ENCODE peak calls at places on chromosomes 5 and 9, in ten cellular contexts. Z is neural progenitor cell, R is sigmoid colon, Y is PC-3, B is pancreas, N is astrocyte, G is stomach, P is tibial nerve, X is cardiac muscle cell, Q is GM23248. J is an unnamed sample.
A peak's percentile ranks its signal among the peaks of the same experiment; 100 is the strongest.

GRCh38 chr5:88555658-88556057 is 287.0 kb upstream of the TMEM161B start:
- DNase-seq in B (no peak), Q (no peak), Z (peak; percentile 73), R (no peak), G (no peak), P (no peak), X (no peak), N (peak; percentile 19), Y (no peak), J (no peak)

GRCh38 chr5:109705596-109705995 is 15.9 kb downstream of the MAN2A1 start:
- DNase-seq in R (no peak), Q (peak; percentile 45), N (peak; percentile 78), Z (peak; percentile 20), G (no peak), Y (no peak), B (no peak), X (peak; percentile 53), P (no peak), J (no peak)

GRCh38 chr9:109974143-109974917 is 194.3 kb downstream of the PALM2AKAP2 start:
- DNase-seq in P (no peak), Y (no peak), G (peak; percentile 27), B (no peak), X (no peak), Z (no peak), Q (no peak), R (no peak), N (no peak), J (no peak)

GRCh38 chr5:36066540-36067210 is at the start of gene UGT3A2:
- DNase-seq in B (no peak), R (no peak), Y (no peak), Z (peak; percentile 84), G (no peak), P (no peak), X (no peak), N (no peak), Q (no peak), J (no peak)

GRCh38 chr9:109791003-109791677 is 11.1 kb downstream of the PALM2AKAP2 start:
- DNase-seq in Z (no peak), Y (no peak), X (no peak), Q (no peak), G (no peak), R (no peak), N (no peak), B (no peak), P (no peak), J (no peak)

GRCh38 chr9:37559855-37560592 is 16.2 kb downstream of the FBXO10 start:
- DNase-seq in Q (no peak), B (no peak), Z (no peak), X (no peak), Y (no peak), G (no peak), R (no peak), P (no peak), N (no peak), J (no peak)

GRCh38 chr5:109252731-109253130 is 157.0 kb downstream of the PJA2 start:
- DNase-seq in B (no peak), G (no peak), N (no peak), Q (no peak), X (no peak), P (no peak), Z (no peak), Y (no peak), R (no peak), J (no peak)

GRCh38 chr5:75611324-75612210 is at the start of gene ANKDD1B:
- DNase-seq in R (peak; percentile 70), Z (peak; percentile 65), Q (peak; percentile 59), N (peak; percentile 55), Y (peak; percentile 83), B (peak; percentile 76), G (peak; percentile 38), X (peak; percentile 55), P (no peak), J (no peak)

GRCh38 chr5:173984218-173984617 is 4.8 kb upstream of the C5orf47 start:
- DNase-seq in P (no peak), R (no peak), Y (peak; percentile 76), N (no peak), Z (peak; percentile 65), G (no peak), X (peak; percentile 36), Q (peak; percentile 32), B (no peak), J (no peak)

GRCh38 chr5:177382423-177383029 is 1.7 kb upstream of the SLC34A1 start:
- DNase-seq in P (no peak), Z (peak; percentile 59), R (no peak), Y (peak; percentile 33), N (no peak), X (peak; percentile 51), B (no peak), Q (peak; percentile 42), G (peak; percentile 71), J (no peak)

GRCh38 chr9:132094314-132094791 is 14.7 kb upstream of the MED27 start:
- DNase-seq in Z (no peak), P (no peak), G (no peak), N (peak; percentile 90), Y (peak; percentile 79), R (no peak), B (no peak), X (peak; percentile 86), Q (peak; percentile 65), J (no peak)

GRCh38 chr9:123360161-123361085 is 4.4 kb downstream of the CRB2 start:
- DNase-seq in G (peak; percentile 75), N (no peak), R (no peak), Y (no peak), Z (peak; percentile 98), P (no peak), X (peak; percentile 49), Q (no peak), B (peak; percentile 60), J (no peak)

GRCh38 chr9:31612336-31613030 is 772.0 kb upstream of the ACO1 start:
- DNase-seq in Q (no peak), N (peak; percentile 16), Y (no peak), Z (no peak), X (no peak), B (no peak), P (no peak), G (no peak), R (no peak), J (no peak)

GRCh38 chr5:15719784-15720183 is 219.8 kb downstream of the FBXL7 start:
- DNase-seq in Y (no peak), P (no peak), G (no peak), Z (no peak), N (no peak), Q (no peak), R (no peak), X (peak; percentile 16), B (no peak), J (no peak)

GRCh38 chr5:138538943-138539627 is 4.0 kb downstream of the ETF1 start:
- DNase-seq in G (no peak), Z (no peak), X (no peak), Y (no peak), Q (no peak), N (no peak), P (no peak), R (no peak), B (no peak), J (no peak)

DNA sequence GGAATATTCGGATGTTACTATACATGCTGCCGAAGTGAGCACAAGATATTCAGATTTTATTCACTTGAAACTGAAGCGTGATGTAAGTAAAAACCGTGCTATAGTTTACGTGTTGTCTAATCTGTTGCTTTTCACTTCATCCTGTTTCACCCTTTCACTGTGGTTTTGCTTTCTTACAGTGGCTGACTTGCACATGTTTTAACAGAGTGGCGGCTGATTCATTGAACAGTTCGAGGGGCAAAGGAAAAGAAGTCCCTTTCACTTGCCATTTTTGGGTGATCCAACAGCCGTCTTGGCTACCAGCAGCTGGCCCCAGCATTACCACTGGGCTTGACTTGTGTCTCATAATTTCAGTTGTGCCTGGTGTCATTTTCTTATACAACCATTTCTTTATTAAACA is 134.0 kb downstream of the IRX1 start:
- DNase-seq in Q (no peak), N (no peak), Z (no peak), G (no peak), X (no peak), Y (no peak), P (no peak), B (no peak), R (no peak), J (no peak)
- H3K9me3 ChIP-seq in Q (no peaks in the 10 kb centered on the region), N (no peaks in the 10 kb centered on the region), Z (no peaks in the 10 kb centered on the region), G (peaks cover 14% of the 10 kb centered on the region), X (no peaks in the 10 kb centered on the region), Y (peaks cover 6% of the 10 kb centered on the region), P (no peaks in the 10 kb centered on the region), B (no peaks in the 10 kb centered on the region), R (no peaks in the 10 kb centered on the region), J (no peaks in the 10 kb centered on the region)

GRCh38 chr5:143374496-143375217 is 28.8 kb downstream of the NR3C1 start:
- DNase-seq in N (no peak), Z (no peak), Y (peak; percentile 60), B (no peak), X (no peak), G (no peak), P (no peak), R (no peak), Q (peak; percentile 56), J (no peak)
- H3K9me3 ChIP-seq in N (no peaks in the 10 kb centered on the region), Z (no peaks in the 10 kb centered on the region), Y (no peaks in the 10 kb centered on the region), B (no peaks in the 10 kb centered on the region), X (no peaks in the 10 kb centered on the region), G (no peaks in the 10 kb centered on the region), P (no peaks in the 10 kb centered on the region), R (no peaks in the 10 kb centered on the region), Q (no peaks in the 10 kb centered on the region), J (no peaks in the 10 kb centered on the region)

GRCh38 chr9:77495834-77496671 is 152.1 kb downstream of the GNA14 start:
- DNase-seq in Q (peak; percentile 85), G (no peak), Z (no peak), N (peak; percentile 80), Y (peak; percentile 79), R (peak; percentile 70), X (peak; percentile 74), P (no peak), B (no peak), J (no peak)

GRCh38 chr9:77502568-77502967 is 145.6 kb downstream of the GNA14 start:
- DNase-seq in B (no peak), P (no peak), R (no peak), Y (no peak), G (no peak), Q (peak; percentile 44), X (no peak), N (no peak), Z (peak; percentile 5), J (no peak)

GRCh38 chr9:77498891-77499290 is 149.2 kb downstream of the GNA14 start:
- DNase-seq in X (peak; percentile 67), Z (no peak), Q (no peak), N (peak; percentile 65), R (no peak), G (no peak), Y (no peak), P (no peak), B (no peak), J (no peak)

GRCh38 chr9:77497322-77498198 is 150.6 kb downstream of the GNA14 start:
- DNase-seq in Z (no peak), P (no peak), N (no peak), Y (no peak), Q (no peak), G (no peak), B (no peak), X (no peak), R (no peak), J (no peak)
- H3K9me3 ChIP-seq in Z (no peaks in the 10 kb centered on the region), P (no peaks in the 10 kb centered on the region), N (no peaks in the 10 kb centered on the region), Y (no peaks in the 10 kb centered on the region), Q (no peaks in the 10 kb centered on the region), G (no peaks in the 10 kb centered on the region), B (no peaks in the 10 kb centered on the region), X (no peaks in the 10 kb centered on the region), R (no peaks in the 10 kb centered on the region), J (no peaks in the 10 kb centered on the region)

DNA sequence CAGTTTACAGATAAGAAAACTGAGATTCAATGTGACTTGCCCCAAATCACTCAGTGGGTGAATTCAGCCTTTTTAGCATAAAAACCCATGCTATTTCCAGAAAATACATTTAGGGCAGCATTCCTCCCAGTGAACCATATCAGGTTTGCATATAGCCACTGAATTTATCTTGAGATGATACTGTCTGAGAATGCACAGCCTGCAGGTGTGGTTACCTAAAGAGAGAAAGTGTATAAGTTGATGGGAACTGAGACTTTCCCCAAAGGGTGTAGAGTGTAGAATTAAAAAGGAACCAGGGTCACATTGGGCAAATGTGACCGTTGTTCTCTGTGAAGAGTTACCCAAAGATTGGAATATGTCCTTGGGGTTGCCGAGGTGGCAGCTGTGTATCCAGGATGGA is 100.0 kb upstream of the PIK3R1 start:
- DNase-seq in G (no peak), Y (no peak), R (no peak), P (no peak), X (no peak), B (no peak), Z (no peak), N (no peak), Q (no peak), J (no peak)
- H3K9me3 ChIP-seq in G (no peaks in the 10 kb centered on the region), Y (no peaks in the 10 kb centered on the region), R (no peaks in the 10 kb centered on the region), P (no peaks in the 10 kb centered on the region), X (no peaks in the 10 kb centered on the region), B (no peaks in the 10 kb centered on the region), Z (no peaks in the 10 kb centered on the region), N (no peaks in the 10 kb centered on the region), Q (no peaks in the 10 kb centered on the region), J (no peaks in the 10 kb centered on the region)